ENCODE peak calls at places on chromosomes 5 and 9, in four cellular contexts. V is IMR-90, C is cardiac fibroblast, G is tibial artery. W is an unnamed sample.

GRCh38 chr9:128316421-128316820 is 5.8 kb downstream of the TRUB2 start:
- DNase-seq in V (no peak), C (no peak), G (no peak), W (no peak)

GRCh38 chr5:179345429-179346321 is at the start of gene ADAMTS2:
- DNase-seq in V (peak; percentile 56), C (peak; percentile 75), G (peak; percentile 89), W (peak; percentile 72)

GRCh38 chr9:6449645-6450044 is 36.6 kb downstream of the UHRF2 start:
- DNase-seq in G (no peak), V (no peak), C (no peak), W (no peak)

GRCh38 chr5:164237531-164237930 is 732.1 kb downstream of the MAT2B start:
- DNase-seq in C (peak; percentile 33), V (peak; percentile 41), G (no peak), W (no peak)

GRCh38 chr5:139422307-139422893 is 16.9 kb downstream of the DNAJC18 start:
- DNase-seq in V (peak; percentile 78), G (no peak), C (peak; percentile 86), W (peak; percentile 83)

GRCh38 chr5:150523472-150524350 is 15.8 kb downstream of the NDST1 start:
- DNase-seq in G (no peak), V (peak; percentile 81), C (peak; percentile 89), W (peak; percentile 84)

GRCh38 chr5:130141689-130142320 is 237.5 kb downstream of the CHSY3 start:
- DNase-seq in G (no peak), C (peak; percentile 66), V (no peak), W (peak; percentile 78)

GRCh38 chr9:133351908-133352634 is 4.1 kb downstream of the RPL7A start:
- DNase-seq in V (peak; percentile 60), C (peak; percentile 70), G (no peak), W (peak; percentile 86)

GRCh38 chr5:156815988-156816599 is 34.0 kb upstream of the PPP1R2B start:
- DNase-seq in V (peak; percentile 42), G (no peak), C (peak; percentile 35), W (no peak)

GRCh38 chr5:90356612-90357011 is 52.9 kb downstream of the CETN3 start:
- DNase-seq in C (peak; percentile 20), V (no peak), G (no peak), W (no peak)

GRCh38 chr5:102554728-102555127 is 55.9 kb upstream of the SLCO6A1 start:
- DNase-seq in C (peak; percentile 24), G (no peak), V (no peak), W (no peak)

GRCh38 chr9:21357479-21358290 is 7.0 kb upstream of the IFNA6 start:
- DNase-seq in C (no peak), G (no peak), V (no peak), W (no peak)

GRCh38 chr5:6634327-6634713 is 1.1 kb downstream of the SRD5A1 start:
- DNase-seq in G (no peak), V (no peak), C (peak; percentile 5), W (peak; percentile 30)

GRCh38 chr5:15215056-15215455 is 284.9 kb upstream of the FBXL7 start:
- DNase-seq in V (no peak), G (no peak), C (no peak), W (no peak)

DNA sequence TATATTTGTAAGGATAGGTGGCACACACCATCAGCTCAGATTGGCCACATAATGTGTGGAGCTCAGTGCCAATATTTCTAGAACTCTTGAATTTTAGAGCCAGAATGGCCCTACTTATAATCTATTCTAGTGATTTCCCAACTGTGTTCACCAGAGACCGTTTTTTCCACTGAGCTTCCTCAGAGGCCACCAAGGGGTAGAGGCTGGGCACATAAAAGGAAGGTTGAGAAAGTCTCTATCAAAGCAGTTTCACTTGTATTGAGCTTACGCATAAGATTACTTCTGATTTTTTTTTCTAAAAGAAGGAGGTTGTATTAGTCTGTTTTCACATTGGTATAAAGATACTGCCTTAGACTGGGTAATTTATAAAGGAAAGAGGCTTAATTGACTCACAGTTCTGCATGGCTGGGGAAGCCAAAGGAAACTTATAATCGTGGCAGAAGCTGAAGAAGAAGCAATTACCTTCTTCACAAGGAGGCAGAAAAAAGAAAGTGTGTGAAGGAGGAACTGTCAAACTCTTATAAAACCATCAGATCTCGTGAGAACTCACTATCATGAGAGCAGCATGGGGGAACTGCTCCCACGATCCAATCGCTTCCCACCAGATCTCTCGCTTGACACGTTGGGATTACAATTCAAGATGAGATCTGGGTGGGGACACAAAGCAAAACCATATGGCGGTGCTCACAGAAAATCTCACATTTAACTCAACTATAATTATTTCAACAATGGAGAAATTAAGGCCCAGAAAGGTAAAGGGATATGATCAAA is 27.3 kb downstream of the DPYSL3 start:
- DNase-seq in G (no peak), V (no peak), C (peak; percentile 63), W (no peak)
- TF ChIP-seq CTCF in G (no peak), V (no peak), C (no peak), W (no peak)

DNA sequence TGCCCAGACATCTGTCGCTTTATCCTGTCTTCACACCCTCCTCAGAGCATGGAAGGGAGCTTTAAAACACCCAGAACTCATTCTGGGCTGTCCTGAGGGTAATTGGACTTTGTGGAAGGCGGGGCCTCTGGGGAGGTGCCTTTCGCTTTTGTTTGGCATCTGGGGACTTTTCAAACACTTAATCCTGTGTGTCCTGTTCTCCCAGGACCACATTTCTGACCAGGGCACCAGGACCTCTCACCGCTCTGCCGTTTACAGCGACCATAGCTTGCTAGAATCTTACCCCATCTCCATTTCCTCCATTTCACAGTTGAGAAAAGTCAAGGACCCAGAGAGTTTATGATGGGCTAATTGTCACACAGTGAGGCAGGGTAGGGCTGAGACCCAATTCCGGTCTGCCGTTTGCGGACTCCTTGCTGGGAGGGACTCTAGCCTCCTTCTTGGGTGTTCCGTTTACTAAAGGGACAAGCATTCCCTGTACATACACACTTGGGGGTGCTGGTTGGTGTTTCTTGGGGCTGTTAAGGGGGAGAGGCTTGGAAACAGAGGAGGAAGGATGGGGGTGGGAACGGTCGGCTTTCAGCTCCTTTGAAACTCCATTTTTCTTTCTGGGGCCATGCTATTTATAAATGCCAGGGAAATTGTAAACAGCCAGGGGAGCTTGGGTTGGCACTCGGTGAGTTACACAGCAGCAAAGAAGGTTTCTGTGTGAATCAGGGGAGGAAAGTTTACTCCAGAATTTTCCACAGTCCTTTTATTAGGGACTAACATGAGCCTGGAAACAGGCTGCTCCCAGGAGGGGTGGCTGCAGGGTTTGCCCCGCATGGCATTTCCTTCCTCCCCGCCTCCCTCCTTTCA is 1.3 kb downstream of the GSN start:
- DNase-seq in C (no peak), V (no peak), G (peak; percentile 86), W (peak; percentile 74)
- H3K4me3 ChIP-seq in C (peak overlapping the region; percentile 71), V (peak overlapping the region; percentile 91), G (peak overlapping the region; percentile 84), W (peak overlapping the region; percentile 94)

GRCh38 chr9:135085830-135086546 is 1.5 kb upstream of the OLFM1 start:
- DNase-seq in C (peak; percentile 67), V (peak; percentile 43), G (peak; percentile 83), W (peak; percentile 79)
- TF ChIP-seq CTCF in C (peak; percentile 88), V (peak; percentile 81), G (peak; percentile 94), W (peak; percentile 94)

GRCh38 chr5:174272671-174273070 is 227.2 kb downstream of the NSG2 start:
- DNase-seq in G (no peak), C (no peak), V (no peak), W (no peak)
- H3K4me3 ChIP-seq in G (no peak overlapping the region), C (no peak overlapping the region), V (no peak overlapping the region), W (no peak overlapping the region)

GRCh38 chr9:15354713-15355112 is 47.7 kb upstream of the TTC39B start:
- DNase-seq in G (no peak), V (no peak), C (no peak), W (no peak)
- TF ChIP-seq CTCF in G (peak; percentile 6), V (no peak), C (no peak), W (no peak)

W was measured in foreskin fibroblast.